ENCODE peak calls at places on chromosomes 2 and 18, in ten cellular contexts. B is hepatocyte, Y is ovary, O is OCI-LY7, R is spleen, J is choroid plexus epithelial cell, Z is PC-3, A is AG09309, F is adrenal gland, V is mucosa of descending colon. P is an unnamed sample.
A peak's percentile ranks its signal among the peaks of the same experiment; 100 is the strongest.

GRCh38 chr18:51185075-51185474 is 12.4 kb downstream of the MEX3C start:
- DNase-seq in B (no peak), Y (no peak), O (no peak), R (no peak), J (peak; percentile 18), Z (no peak), A (no peak), F (no peak), V (no peak), P (no peak)

GRCh38 chr2:26615336-26616031 is 25.7 kb downstream of the CIB4 start:
- DNase-seq in B (no peak), Y (no peak), O (no peak), R (no peak), J (no peak), Z (peak; percentile 49), A (no peak), F (no peak), V (peak; percentile 22), P (no peak)

GRCh38 chr2:240192661-240193060 is 52.2 kb upstream of the OTOS start:
- DNase-seq in B (no peak), Y (no peak), O (no peak), R (peak; percentile 14), J (no peak), Z (no peak), A (no peak), F (no peak), V (no peak), P (no peak)

GRCh38 chr2:23867449-23867848 is 59.5 kb downstream of the ATAD2B start:
- DNase-seq in B (no peak), Y (no peak), O (no peak), R (no peak), J (no peak), Z (no peak), A (no peak), F (no peak), V (no peak), P (no peak)

GRCh38 chr2:96264656-96265348 is 995 bp downstream of the TMEM127 start:
- DNase-seq in B (peak; percentile 56), Y (peak; percentile 42), O (peak; percentile 81), R (no peak), J (peak; percentile 66), Z (no peak), A (no peak), F (peak; percentile 32), V (peak; percentile 74), P (peak; percentile 46)

GRCh38 chr2:215765729-215766360 is 247.5 kb downstream of the MREG start:
- DNase-seq in B (no peak), Y (no peak), O (no peak), R (no peak), J (no peak), Z (no peak), A (no peak), F (no peak), V (no peak), P (no peak)

GRCh38 chr18:59881728-59882685 is 17.8 kb upstream of the PMAIP1 start:
- DNase-seq in B (peak; percentile 57), Y (no peak), O (no peak), R (no peak), J (peak; percentile 82), Z (peak; percentile 74), A (no peak), F (no peak), V (peak; percentile 59), P (peak; percentile 91)

GRCh38 chr2:169683054-169683424 is 11.2 kb downstream of the CFAP210 start:
- DNase-seq in B (no peak), Y (no peak), O (no peak), R (no peak), J (no peak), Z (peak; percentile 72), A (no peak), F (no peak), V (no peak), P (no peak)

GRCh38 chr2:205675861-205676516 is 6.3 kb upstream of the NRP2 start:
- DNase-seq in B (peak; percentile 76), Y (no peak), O (peak; percentile 35), R (no peak), J (peak; percentile 85), Z (peak; percentile 73), A (no peak), F (peak; percentile 44), V (no peak), P (peak; percentile 73)

GRCh38 chr18:11498821-11499220 is 110.6 kb upstream of the SLC35G4 start:
- DNase-seq in B (no peak), Y (no peak), O (no peak), R (no peak), J (peak; percentile 24), Z (no peak), A (no peak), F (no peak), V (no peak), P (no peak)

GRCh38 chr2:236526459-236527197 is 43.0 kb upstream of the ACKR3 start:
- DNase-seq in B (no peak), Y (no peak), O (no peak), R (no peak), J (no peak), Z (no peak), A (no peak), F (no peak), V (no peak), P (no peak)

GRCh38 chr2:45283764-45284620 is 274.7 kb upstream of the SIX2 start:
- DNase-seq in B (peak; percentile 21), Y (no peak), O (no peak), R (no peak), J (peak; percentile 86), Z (peak; percentile 97), A (peak; percentile 65), F (no peak), V (no peak), P (peak; percentile 83)

GRCh38 chr2:239714116-239714515 is 311.0 kb downstream of the NDUFA10 start:
- DNase-seq in B (no peak), Y (no peak), O (no peak), R (peak; percentile 31), J (no peak), Z (no peak), A (no peak), F (no peak), V (no peak), P (no peak)

GRCh38 chr2:215603440-215603839 is 167.6 kb upstream of the FN1 start:
- DNase-seq in B (no peak), Y (no peak), O (no peak), R (no peak), J (no peak), Z (no peak), A (no peak), F (no peak), V (no peak), P (no peak)

GRCh38 chr2:212712466-212712865 is 173.9 kb upstream of the ERBB4 start:
- DNase-seq in B (no peak), Y (no peak), O (no peak), R (no peak), J (no peak), Z (no peak), A (no peak), F (no peak), V (no peak), P (no peak)

DNA sequence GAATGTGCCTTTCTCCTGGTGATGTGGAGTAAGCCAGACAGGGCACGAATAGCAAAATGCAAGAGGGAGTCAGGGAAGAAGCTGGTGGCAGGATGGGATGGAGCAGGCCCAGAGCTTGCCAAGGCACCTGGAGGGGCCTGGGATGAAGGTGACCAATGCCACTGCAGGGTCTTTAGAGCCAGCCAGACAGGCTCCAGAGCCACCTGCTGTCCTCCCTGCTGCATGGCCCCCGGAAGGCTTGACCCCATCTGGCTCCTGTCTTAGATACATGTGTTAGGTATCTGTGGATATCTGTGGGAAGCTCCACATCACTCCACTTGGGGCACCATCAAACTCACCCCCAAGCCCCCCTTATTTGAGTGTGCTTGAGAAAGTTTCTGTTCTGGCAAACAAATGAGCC is 99.9 kb upstream of the ATL2 start:
- DNase-seq in B (no peak), Y (no peak), O (no peak), R (no peak), J (no peak), Z (no peak), A (no peak), F (no peak), V (no peak), P (no peak)
- TF ChIP-seq CTCF in B (no peak), Y (no peak), O (no peak), R (no peak), J (no peak), Z (no peak), A (no peak), F (no peak), V (no peak), P (no peak)

DNA sequence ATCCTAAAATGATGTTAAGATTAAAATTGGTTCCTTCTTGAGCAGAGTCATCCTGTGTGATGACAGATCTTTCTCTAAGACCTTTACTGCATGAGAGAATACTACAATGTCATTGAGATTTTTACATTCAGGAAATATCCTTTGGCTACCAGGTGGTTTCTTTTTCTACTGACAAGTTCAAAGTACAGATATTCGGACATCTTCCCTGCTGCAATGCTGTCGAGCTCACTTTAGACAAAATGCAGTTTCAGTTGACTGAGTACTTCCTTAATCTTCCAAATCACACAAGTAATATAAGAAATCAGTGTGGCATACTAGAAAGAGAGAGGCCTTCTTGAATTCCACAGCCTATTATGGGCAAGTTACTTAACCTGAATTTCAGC is 207.9 kb upstream of the ACVR2A start:
- DNase-seq in B (no peak), Y (no peak), O (no peak), R (no peak), J (no peak), Z (peak; percentile 54), A (no peak), F (no peak), V (no peak), P (peak; percentile 17)
- H3K4me3 ChIP-seq in B (no peak overlapping the region), Y (no peak overlapping the region), O (no peak overlapping the region), R (no peak overlapping the region), J (no peak overlapping the region), Z (peak overlapping the region; percentile 26), A (no peak overlapping the region), F (no peak overlapping the region), V (no peak overlapping the region), P (no peak overlapping the region)

DNA sequence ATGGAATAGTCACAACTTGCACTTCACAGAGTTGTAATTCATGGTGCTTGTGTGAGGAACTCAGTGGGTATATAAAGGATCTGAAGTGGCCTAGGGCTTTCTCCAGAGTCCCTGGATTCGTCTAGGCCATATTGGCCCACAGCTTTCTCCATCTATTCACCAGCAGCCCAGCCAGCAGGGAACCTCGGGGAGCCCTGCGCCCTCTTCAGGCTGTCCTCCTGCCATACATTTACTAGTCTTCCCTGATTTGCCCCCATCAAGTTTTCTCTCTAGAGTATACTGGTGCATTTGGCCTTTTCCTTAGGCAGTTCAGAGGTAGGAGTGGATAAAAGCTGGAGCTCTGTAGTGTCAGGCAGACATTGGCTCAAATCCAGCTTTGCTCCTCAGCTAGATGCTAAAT is 278.3 kb downstream of the MYCN start:
- DNase-seq in B (peak; percentile 56), Y (no peak), O (peak; percentile 4), R (no peak), J (no peak), Z (no peak), A (no peak), F (no peak), V (no peak), P (no peak)
- TF ChIP-seq CTCF in B (peak; percentile 48), Y (no peak), O (peak; percentile 71), R (no peak), J (no peak), Z (peak; percentile 30), A (no peak), F (peak; percentile 33), V (peak; percentile 27), P (no peak)

DNA sequence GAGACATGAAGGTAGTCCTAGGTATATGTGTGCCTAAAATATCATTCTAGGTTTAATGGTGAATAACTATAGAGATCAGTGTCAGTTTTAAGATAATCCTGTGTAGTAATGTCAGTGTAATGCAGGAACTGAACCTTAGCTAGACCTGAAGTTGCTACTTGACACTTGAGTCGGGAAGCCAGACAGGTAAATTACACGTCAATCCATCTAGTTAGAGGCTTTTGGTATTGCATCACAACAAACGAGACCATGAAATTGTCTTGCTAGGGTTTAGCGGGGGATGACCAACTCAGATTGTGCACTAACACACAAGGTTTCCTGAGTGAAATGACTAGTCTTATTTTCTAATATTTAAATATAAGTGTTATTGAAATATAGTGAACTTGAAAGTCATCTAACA is 2.0 kb downstream of the YPEL5 start:
- DNase-seq in B (no peak), Y (no peak), O (peak; percentile 32), R (no peak), J (no peak), Z (no peak), A (no peak), F (no peak), V (no peak), P (no peak)
- H3K4me3 ChIP-seq in B (no peak overlapping the region), Y (no peak overlapping the region), O (peak overlapping the region; percentile 72), R (peak overlapping the region; percentile 89), J (no peak overlapping the region), Z (no peak overlapping the region), A (no peak overlapping the region), F (no peak overlapping the region), V (no peak overlapping the region), P (no peak overlapping the region)

P was measured in astrocyte of the spinal cord.